ENCODE peak calls at places on chromosomes 5 and 9, in six cellular contexts. M is activated T-cell treated with anti-CD3 and anti-CD28 coated beads, Interleukin-2, amount 50 U/mL, for 4 hours; L is fibroblast of the conjunctiva; Z is hippocampal formation; Y is small intestine; S is endothelial cell. N is an unnamed sample.

GRCh38 chr5:119318256-119318914 is 37.4 kb upstream of the TNFAIP8 start:
- DNase-seq in M (no peak), L (no peak), Z (no peak), Y (no peak), S (no peak), N (no peak)

GRCh38 chr5:132777209-132778069 is at the start of gene SEPTIN8:
- DNase-seq in M (peak; percentile 15), L (no peak), Z (peak; percentile 38), Y (peak; percentile 51), S (peak; percentile 49), N (peak; percentile 59)

GRCh38 chr9:122186301-122186700 is 26.6 kb downstream of the MORN5 start:
- DNase-seq in M (no peak), L (no peak), Z (no peak), Y (peak; percentile 61), S (peak; percentile 27), N (peak; percentile 51)

GRCh38 chr5:158640581-158640980 is 459.1 kb downstream of the EBF1 start:
- DNase-seq in M (no peak), L (no peak), Z (no peak), Y (no peak), S (no peak), N (no peak)

GRCh38 chr5:91641730-91642350 is 258.7 kb upstream of the ARRDC3 start:
- DNase-seq in M (no peak), L (peak; percentile 36), Z (peak; percentile 49), Y (peak; percentile 22), S (no peak), N (no peak)

GRCh38 chr9:73151653-73152382 is at the start of gene ANXA1:
- DNase-seq in M (no peak), L (peak; percentile 96), Z (no peak), Y (peak; percentile 40), S (no peak), N (no peak)

GRCh38 chr9:98227883-98228282 is 27.6 kb downstream of the TBC1D2 start:
- DNase-seq in M (no peak), L (no peak), Z (no peak), Y (no peak), S (no peak), N (no peak)

GRCh38 chr9:109449036-109449798 is 48.9 kb downstream of the PTPN3 start:
- DNase-seq in M (no peak), L (no peak), Z (no peak), Y (no peak), S (no peak), N (no peak)

GRCh38 chr5:5335708-5336211 is 86.7 kb upstream of the ICE1 start:
- DNase-seq in M (no peak), L (no peak), Z (no peak), Y (no peak), S (no peak), N (no peak)

GRCh38 chr5:123116063-123116462 is 27.0 kb downstream of the PRDM6 start:
- DNase-seq in M (no peak), L (peak; percentile 69), Z (no peak), Y (no peak), S (no peak), N (no peak)

GRCh38 chr9:129841071-129841470 is 5.8 kb downstream of the USP20 start:
- DNase-seq in M (no peak), L (no peak), Z (no peak), Y (no peak), S (no peak), N (no peak)

GRCh38 chr9:130110596-130111021 is 56.9 kb downstream of the GPR107 start:
- DNase-seq in M (no peak), L (no peak), Z (no peak), Y (no peak), S (no peak), N (no peak)

GRCh38 chr9:81138173-81138572 is 551.2 kb downstream of the TLE1 start:
- DNase-seq in M (no peak), L (no peak), Z (no peak), Y (no peak), S (no peak), N (no peak)

GRCh38 chr5:61572959-61573358 is 240.9 kb downstream of the ZSWIM6 start:
- DNase-seq in M (no peak), L (no peak), Z (no peak), Y (no peak), S (no peak), N (no peak)

GRCh38 chr5:68315679-68316271 is 100.2 kb downstream of the PIK3R1 start:
- DNase-seq in M (peak; percentile 14), L (no peak), Z (no peak), Y (no peak), S (no peak), N (peak; percentile 24)

GRCh38 chr5:61931236-61931635 is 374.8 kb upstream of the KIF2A start:
- DNase-seq in M (no peak), L (no peak), Z (no peak), Y (no peak), S (no peak), N (no peak)

N was measured in transverse colon.